ENCODE peak calls at places on chromosomes 5 and 9, in eight cellular contexts. One of them, this sample, is unnamed.

GRCh38 chr9:136225748-136226679 is 19.6 kb downstream of the QSOX2 start:
- DNase-seq in effector CD4-positive, alpha-beta T cell: peak; percentile 65
- DNase-seq in NCI-H1694 treated with DMSO at 0.1 percent for 48 hours: peak; percentile 21
- DNase-seq in type B pancreatic cell: no peak
- DNase-seq in Calu3: peak; percentile 76
- DNase-seq in B cell: peak; percentile 91
- DNase-seq in ELR: peak; percentile 69
- DNase-seq in ovary: no peak
- DNase-seq in this sample: peak; percentile 67

GRCh38 chr9:27539479-27540441 is 10.1 kb upstream of the MOB3B start:
- DNase-seq in Calu3: no peak
- DNase-seq in NCI-H1694 treated with DMSO at 0.1 percent for 48 hours: no peak
- DNase-seq in ovary: peak; percentile 58
- DNase-seq in ELR: peak; percentile 52
- DNase-seq in type B pancreatic cell: no peak
- DNase-seq in B cell: no peak
- DNase-seq in effector CD4-positive, alpha-beta T cell: no peak
- DNase-seq in this sample: peak; percentile 63

GRCh38 chr5:72817639-72818266 is 1.3 kb downstream of the TNPO1 start:
- DNase-seq in ELR: peak; percentile 27
- DNase-seq in B cell: no peak
- DNase-seq in ovary: no peak
- DNase-seq in Calu3: no peak
- DNase-seq in NCI-H1694 treated with DMSO at 0.1 percent for 48 hours: no peak
- DNase-seq in effector CD4-positive, alpha-beta T cell: no peak
- DNase-seq in type B pancreatic cell: no peak
- DNase-seq in this sample: no peak

GRCh38 chr5:43425965-43426364 is 13.8 kb upstream of the CCL28 start:
- DNase-seq in NCI-H1694 treated with DMSO at 0.1 percent for 48 hours: no peak
- DNase-seq in ovary: no peak
- DNase-seq in type B pancreatic cell: no peak
- DNase-seq in ELR: peak; percentile 74
- DNase-seq in effector CD4-positive, alpha-beta T cell: no peak
- DNase-seq in Calu3: peak; percentile 54
- DNase-seq in B cell: no peak
- DNase-seq in this sample: peak; percentile 88

GRCh38 chr5:141121563-141121962 is at the start of gene PCDHB4:
- DNase-seq in ELR: no peak
- DNase-seq in NCI-H1694 treated with DMSO at 0.1 percent for 48 hours: no peak
- DNase-seq in Calu3: no peak
- DNase-seq in ovary: peak; percentile 47
- DNase-seq in B cell: no peak
- DNase-seq in type B pancreatic cell: no peak
- DNase-seq in effector CD4-positive, alpha-beta T cell: no peak
- DNase-seq in this sample: no peak

GRCh38 chr5:16916262-16916878 is 19.7 kb downstream of the MYO10 start:
- DNase-seq in ELR: peak; percentile 97
- DNase-seq in effector CD4-positive, alpha-beta T cell: no peak
- DNase-seq in Calu3: peak; percentile 23
- DNase-seq in B cell: no peak
- DNase-seq in NCI-H1694 treated with DMSO at 0.1 percent for 48 hours: no peak
- DNase-seq in type B pancreatic cell: no peak
- DNase-seq in ovary: no peak
- DNase-seq in this sample: peak; percentile 100

GRCh38 chr9:2722715-2723114 is 5.4 kb downstream of the KCNV2 start:
- DNase-seq in Calu3: no peak
- DNase-seq in NCI-H1694 treated with DMSO at 0.1 percent for 48 hours: no peak
- DNase-seq in type B pancreatic cell: no peak
- DNase-seq in effector CD4-positive, alpha-beta T cell: no peak
- DNase-seq in ovary: no peak
- DNase-seq in B cell: no peak
- DNase-seq in ELR: no peak
- DNase-seq in this sample: no peak

GRCh38 chr9:96620832-96621269 is 1.2 kb upstream of the CDC14B start:
- DNase-seq in NCI-H1694 treated with DMSO at 0.1 percent for 48 hours: no peak
- DNase-seq in Calu3: no peak
- DNase-seq in B cell: no peak
- DNase-seq in effector CD4-positive, alpha-beta T cell: no peak
- DNase-seq in ELR: no peak
- DNase-seq in type B pancreatic cell: no peak
- DNase-seq in ovary: no peak
- DNase-seq in this sample: no peak

GRCh38 chr5:42791151-42791550 is 20.5 kb downstream of the SELENOP start:
- DNase-seq in Calu3: no peak
- DNase-seq in B cell: no peak
- DNase-seq in type B pancreatic cell: no peak
- DNase-seq in NCI-H1694 treated with DMSO at 0.1 percent for 48 hours: no peak
- DNase-seq in ELR: no peak
- DNase-seq in effector CD4-positive, alpha-beta T cell: no peak
- DNase-seq in ovary: no peak
- DNase-seq in this sample: no peak

GRCh38 chr9:33029106-33029788 is 4.2 kb downstream of the DNAJA1 start:
- DNase-seq in ovary: no peak
- DNase-seq in Calu3: no peak
- DNase-seq in effector CD4-positive, alpha-beta T cell: no peak
- DNase-seq in type B pancreatic cell: no peak
- DNase-seq in NCI-H1694 treated with DMSO at 0.1 percent for 48 hours: no peak
- DNase-seq in ELR: peak; percentile 19
- DNase-seq in B cell: no peak
- DNase-seq in this sample: no peak

GRCh38 chr9:135907446-135908333 is at the start of gene CAMSAP1:
- DNase-seq in ELR: peak; percentile 92
- DNase-seq in type B pancreatic cell: peak; percentile 98
- DNase-seq in effector CD4-positive, alpha-beta T cell: peak; percentile 92
- DNase-seq in Calu3: peak; percentile 90
- DNase-seq in ovary: peak; percentile 92
- DNase-seq in NCI-H1694 treated with DMSO at 0.1 percent for 48 hours: peak; percentile 76
- DNase-seq in B cell: peak; percentile 100
- DNase-seq in this sample: peak; percentile 85

GRCh38 chr9:21060919-21061561 is 16.7 kb downstream of the IFNB1 start:
- DNase-seq in type B pancreatic cell: no peak
- DNase-seq in ovary: no peak
- DNase-seq in Calu3: no peak
- DNase-seq in effector CD4-positive, alpha-beta T cell: no peak
- DNase-seq in NCI-H1694 treated with DMSO at 0.1 percent for 48 hours: no peak
- DNase-seq in ELR: peak; percentile 29
- DNase-seq in B cell: no peak
- DNase-seq in this sample: no peak

GRCh38 chr9:4301971-4302427 is 2.1 kb upstream of the GLIS3 start:
- DNase-seq in ELR: peak; percentile 89
- DNase-seq in Calu3: no peak
- DNase-seq in B cell: no peak
- DNase-seq in ovary: peak; percentile 53
- DNase-seq in NCI-H1694 treated with DMSO at 0.1 percent for 48 hours: no peak
- DNase-seq in effector CD4-positive, alpha-beta T cell: no peak
- DNase-seq in type B pancreatic cell: no peak
- DNase-seq in this sample: peak; percentile 87

GRCh38 chr9:124813496-124814177 is 36.7 kb downstream of the OLFML2A start:
- DNase-seq in NCI-H1694 treated with DMSO at 0.1 percent for 48 hours: no peak
- DNase-seq in effector CD4-positive, alpha-beta T cell: no peak
- DNase-seq in Calu3: no peak
- DNase-seq in ELR: no peak
- DNase-seq in ovary: no peak
- DNase-seq in type B pancreatic cell: no peak
- DNase-seq in B cell: no peak
- DNase-seq in this sample: no peak

GRCh38 chr5:38210701-38211353 is 47.5 kb upstream of the EGFLAM start:
- DNase-seq in NCI-H1694 treated with DMSO at 0.1 percent for 48 hours: no peak
- DNase-seq in type B pancreatic cell: no peak
- DNase-seq in ovary: no peak
- DNase-seq in effector CD4-positive, alpha-beta T cell: no peak
- DNase-seq in ELR: no peak
- DNase-seq in B cell: no peak
- DNase-seq in Calu3: no peak
- DNase-seq in this sample: no peak

GRCh38 chr5:30502277-30502676 is 691.2 kb upstream of the CDH6 start:
- DNase-seq in effector CD4-positive, alpha-beta T cell: no peak
- DNase-seq in Calu3: peak; percentile 38
- DNase-seq in NCI-H1694 treated with DMSO at 0.1 percent for 48 hours: no peak
- DNase-seq in ovary: no peak
- DNase-seq in B cell: no peak
- DNase-seq in ELR: peak; percentile 12
- DNase-seq in type B pancreatic cell: no peak
- DNase-seq in this sample: peak; percentile 78

GRCh38 chr9:90854637-90855036 is 53.0 kb downstream of the SYK start:
- DNase-seq in effector CD4-positive, alpha-beta T cell: no peak
- DNase-seq in Calu3: no peak
- DNase-seq in NCI-H1694 treated with DMSO at 0.1 percent for 48 hours: no peak
- DNase-seq in type B pancreatic cell: no peak
- DNase-seq in B cell: no peak
- DNase-seq in ovary: no peak
- DNase-seq in ELR: no peak
- DNase-seq in this sample: peak; percentile 54

GRCh38 chr9:79969383-79969782 is 397.6 kb downstream of the TLE4 start:
- DNase-seq in NCI-H1694 treated with DMSO at 0.1 percent for 48 hours: peak; percentile 22
- DNase-seq in ovary: no peak
- DNase-seq in B cell: no peak
- DNase-seq in effector CD4-positive, alpha-beta T cell: no peak
- DNase-seq in type B pancreatic cell: no peak
- DNase-seq in ELR: no peak
- DNase-seq in Calu3: no peak
- DNase-seq in this sample: no peak

GRCh38 chr5:128736567-128736966 is 198.5 kb upstream of the FBN2 start:
- DNase-seq in NCI-H1694 treated with DMSO at 0.1 percent for 48 hours: no peak
- DNase-seq in ELR: no peak
- DNase-seq in Calu3: peak; percentile 60
- DNase-seq in ovary: no peak
- DNase-seq in type B pancreatic cell: no peak
- DNase-seq in B cell: no peak
- DNase-seq in effector CD4-positive, alpha-beta T cell: no peak
- DNase-seq in this sample: peak; percentile 74

GRCh38 chr5:68433921-68434879 is 218.6 kb downstream of the PIK3R1 start:
- DNase-seq in B cell: peak; percentile 82
- DNase-seq in effector CD4-positive, alpha-beta T cell: peak; percentile 82
- DNase-seq in NCI-H1694 treated with DMSO at 0.1 percent for 48 hours: no peak
- DNase-seq in ovary: peak; percentile 16
- DNase-seq in Calu3: peak; percentile 97
- DNase-seq in type B pancreatic cell: no peak
- DNase-seq in ELR: peak; percentile 99
- DNase-seq in this sample: peak; percentile 78

GRCh38 chr9:71285191-71285656 is 163.8 kb upstream of the TRPM3 start:
- DNase-seq in NCI-H1694 treated with DMSO at 0.1 percent for 48 hours: peak; percentile 23
- DNase-seq in Calu3: peak; percentile 31
- DNase-seq in ovary: no peak
- DNase-seq in effector CD4-positive, alpha-beta T cell: no peak
- DNase-seq in ELR: peak; percentile 70
- DNase-seq in B cell: peak; percentile 56
- DNase-seq in type B pancreatic cell: no peak
- DNase-seq in this sample: peak; percentile 72

GRCh38 chr9:36893911-36894310 is 140.2 kb downstream of the PAX5 start:
- DNase-seq in ovary: no peak
- DNase-seq in Calu3: no peak
- DNase-seq in NCI-H1694 treated with DMSO at 0.1 percent for 48 hours: no peak
- DNase-seq in type B pancreatic cell: no peak
- DNase-seq in ELR: no peak
- DNase-seq in B cell: no peak
- DNase-seq in effector CD4-positive, alpha-beta T cell: no peak
- DNase-seq in this sample: no peak

GRCh38 chr5:179337227-179338122 is 7.8 kb downstream of the ADAMTS2 start:
- DNase-seq in ELR: no peak
- DNase-seq in ovary: no peak
- DNase-seq in B cell: no peak
- DNase-seq in effector CD4-positive, alpha-beta T cell: no peak
- DNase-seq in NCI-H1694 treated with DMSO at 0.1 percent for 48 hours: no peak
- DNase-seq in type B pancreatic cell: no peak
- DNase-seq in Calu3: no peak
- DNase-seq in this sample: no peak

GRCh38 chr5:59036274-59036961 is 453.5 kb downstream of the RAB3C start:
- DNase-seq in ovary: no peak
- DNase-seq in B cell: no peak
- DNase-seq in NCI-H1694 treated with DMSO at 0.1 percent for 48 hours: peak; percentile 7
- DNase-seq in ELR: peak; percentile 97
- DNase-seq in effector CD4-positive, alpha-beta T cell: peak; percentile 35
- DNase-seq in type B pancreatic cell: no peak
- DNase-seq in Calu3: peak; percentile 17
- DNase-seq in this sample: peak; percentile 86

GRCh38 chr5:68932830-68933434 is 160.9 kb upstream of the SLC30A5 start:
- DNase-seq in ovary: no peak
- DNase-seq in Calu3: no peak
- DNase-seq in ELR: peak; percentile 4
- DNase-seq in effector CD4-positive, alpha-beta T cell: no peak
- DNase-seq in NCI-H1694 treated with DMSO at 0.1 percent for 48 hours: no peak
- DNase-seq in type B pancreatic cell: no peak
- DNase-seq in B cell: peak; percentile 61
- DNase-seq in this sample: no peak

GRCh38 chr5:134510970-134511795 is 14.3 kb upstream of the JADE2 start:
- DNase-seq in type B pancreatic cell: no peak
- DNase-seq in ovary: no peak
- DNase-seq in ELR: peak; percentile 68
- DNase-seq in NCI-H1694 treated with DMSO at 0.1 percent for 48 hours: no peak
- DNase-seq in effector CD4-positive, alpha-beta T cell: no peak
- DNase-seq in B cell: no peak
- DNase-seq in Calu3: peak; percentile 91
- DNase-seq in this sample: peak; percentile 89

GRCh38 chr5:3325206-3325605 is 270.4 kb upstream of the IRX1 start:
- DNase-seq in ELR: no peak
- DNase-seq in ovary: no peak
- DNase-seq in effector CD4-positive, alpha-beta T cell: no peak
- DNase-seq in Calu3: no peak
- DNase-seq in B cell: no peak
- DNase-seq in type B pancreatic cell: no peak
- DNase-seq in NCI-H1694 treated with DMSO at 0.1 percent for 48 hours: no peak
- DNase-seq in this sample: no peak

GRCh38 chr9:119773823-119774222 is 404.6 kb upstream of the BRINP1 start:
- DNase-seq in Calu3: no peak
- DNase-seq in effector CD4-positive, alpha-beta T cell: no peak
- DNase-seq in type B pancreatic cell: no peak
- DNase-seq in B cell: no peak
- DNase-seq in ELR: no peak
- DNase-seq in ovary: no peak
- DNase-seq in NCI-H1694 treated with DMSO at 0.1 percent for 48 hours: no peak
- DNase-seq in this sample: no peak

GRCh38 chr5:76219636-76220035 is 136.5 kb downstream of the SV2C start:
- DNase-seq in Calu3: no peak
- DNase-seq in effector CD4-positive, alpha-beta T cell: no peak
- DNase-seq in NCI-H1694 treated with DMSO at 0.1 percent for 48 hours: no peak
- DNase-seq in ELR: no peak
- DNase-seq in type B pancreatic cell: no peak
- DNase-seq in B cell: no peak
- DNase-seq in ovary: no peak
- DNase-seq in this sample: no peak

GRCh38 chr5:312845-313244 is 8.7 kb upstream of the AHRR start:
- DNase-seq in NCI-H1694 treated with DMSO at 0.1 percent for 48 hours: no peak
- DNase-seq in ovary: no peak
- DNase-seq in type B pancreatic cell: no peak
- DNase-seq in effector CD4-positive, alpha-beta T cell: no peak
- DNase-seq in ELR: no peak
- DNase-seq in Calu3: no peak
- DNase-seq in B cell: no peak
- DNase-seq in this sample: no peak

GRCh38 chr9:97128919-97129318 is 90.0 kb upstream of the CTSV start:
- DNase-seq in effector CD4-positive, alpha-beta T cell: no peak
- DNase-seq in ELR: no peak
- DNase-seq in B cell: no peak
- DNase-seq in NCI-H1694 treated with DMSO at 0.1 percent for 48 hours: no peak
- DNase-seq in ovary: no peak
- DNase-seq in type B pancreatic cell: no peak
- DNase-seq in Calu3: no peak
- DNase-seq in this sample: no peak

GRCh38 chr9:33125441-33125840 is 41.7 kb downstream of the B4GALT1 start:
- DNase-seq in ELR: no peak
- DNase-seq in effector CD4-positive, alpha-beta T cell: no peak
- DNase-seq in type B pancreatic cell: no peak
- DNase-seq in Calu3: no peak
- DNase-seq in B cell: no peak
- DNase-seq in NCI-H1694 treated with DMSO at 0.1 percent for 48 hours: no peak
- DNase-seq in ovary: no peak
- DNase-seq in this sample: no peak

GRCh38 chr5:57137401-57137800 is 36.5 kb upstream of the GPBP1 start:
- DNase-seq in ovary: no peak
- DNase-seq in ELR: no peak
- DNase-seq in Calu3: no peak
- DNase-seq in effector CD4-positive, alpha-beta T cell: no peak
- DNase-seq in NCI-H1694 treated with DMSO at 0.1 percent for 48 hours: no peak
- DNase-seq in type B pancreatic cell: no peak
- DNase-seq in B cell: no peak
- DNase-seq in this sample: no peak

This sample was measured in PC-3.